ENCODE peak calls at places on chromosome X, in seven cellular contexts. L is pancreas; Q is kidney; V is stomach; B is Karpas-422; S is CD4-positive, alpha-beta memory T cell; A is PC-3. I is an unnamed sample. For H3K4me1, the result is how much of the 10 kb centered on the place peaks cover.

GRCh38 chrX:120260369-120260768 is 9.8 kb downstream of the ZBTB33 start:
- DNase-seq in Q (no peak), B (no peak), S (no peak), V (no peak), L (no peak), A (no peak), I (no peak)

GRCh38 chrX:23422912-23423311 is 88.3 kb downstream of the PTCHD1 start:
- DNase-seq in S (no peak), B (peak), Q (no peak), L (no peak), V (no peak), A (no peak), I (no peak)

GRCh38 chrX:68658530-68658929 is 11.1 kb downstream of the STARD8 start:
- DNase-seq in V (no peak), B (no peak), Q (peak), A (no peak), L (no peak), S (no peak), I (no peak)

GRCh38 chrX:20265221-20265725 is 1.4 kb downstream of the RPS6KA3 start:
- DNase-seq in S (peak), B (peak), L (peak), Q (peak), A (peak), V (peak), I (no peak)

GRCh38 chrX:255923-256331 is 25.3 kb upstream of the PLCXD1 start:
- DNase-seq in A (no peak), B (no peak), S (no peak), L (no peak), V (peak), Q (peak), I (no peak)

GRCh38 chrX:107849747-107850478 is 24.2 kb downstream of the MID2 start:
- DNase-seq in S (no peak), Q (no peak), B (no peak), L (no peak), A (peak), V (no peak), I (no peak)

GRCh38 chrX:72037601-72038000 is 94.1 kb downstream of the RTL5 start:
- DNase-seq in S (no peak), Q (no peak), A (no peak), B (no peak), V (no peak), L (no peak), I (no peak)

GRCh38 chrX:106862972-106863688 is 40.0 kb downstream of the RIPPLY1 start:
- DNase-seq in S (peak), B (peak), V (peak), L (no peak), A (peak), Q (no peak), I (no peak)

GRCh38 chrX:48794340-48794920 is 7.4 kb upstream of the HDAC6 start:
- DNase-seq in L (no peak), S (no peak), V (no peak), Q (peak), B (no peak), A (no peak), I (no peak)

GRCh38 chrX:140767646-140768045 is 58.1 kb downstream of the LINC00632 start:
- DNase-seq in S (no peak), A (peak), V (no peak), Q (no peak), B (no peak), L (no peak), I (no peak)

GRCh38 chrX:148682206-148682605 is 181.8 kb downstream of the AFF2 start:
- DNase-seq in S (no peak), L (no peak), Q (no peak), A (no peak), B (no peak), V (no peak), I (no peak)

GRCh38 chrX:9471571-9471985 is 6.7 kb downstream of the TBL1X start:
- DNase-seq in L (no peak), S (no peak), Q (no peak), A (no peak), V (no peak), B (no peak), I (no peak)

GRCh38 chrX:29478336-29479069 is 736.9 kb upstream of the MAGEB2 start:
- DNase-seq in L (no peak), S (no peak), V (peak), A (peak), Q (no peak), B (peak), I (no peak)

GRCh38 chrX:2589186-2590020 is 88.6 kb upstream of the DHRSX start:
- DNase-seq in V (no peak), A (peak), L (no peak), B (no peak), Q (no peak), S (no peak), I (no peak)

GRCh38 chrX:39816871-39817731 is 280.7 kb downstream of the BCOR start:
- DNase-seq in S (no peak), Q (no peak), B (no peak), V (no peak), L (no peak), A (no peak), I (no peak)

GRCh38 chrX:141176586-141177451 is at the start of gene LDOC1:
- DNase-seq in A (peak), S (peak), B (no peak), Q (peak), V (peak), L (peak), I (no peak)

GRCh38 chrX:29662101-29662500 is 553.3 kb upstream of the MAGEB2 start:
- DNase-seq in A (peak), L (no peak), Q (no peak), B (no peak), S (no peak), V (no peak), I (no peak)

GRCh38 chrX:68945603-68946228 is 116.9 kb downstream of the EFNB1 start:
- DNase-seq in L (no peak), Q (no peak), V (no peak), A (peak), S (no peak), B (peak), I (no peak)

GRCh38 chrX:115892056-115892708 is 278.4 kb upstream of the AGTR2 start:
- DNase-seq in A (peak), B (no peak), S (no peak), V (no peak), L (no peak), Q (no peak), I (no peak)

GRCh38 chrX:63658920-63659319 is 126.1 kb downstream of the ARHGEF9 start:
- DNase-seq in A (no peak), Q (no peak), S (no peak), V (no peak), B (no peak), L (no peak), I (no peak)

DNA sequence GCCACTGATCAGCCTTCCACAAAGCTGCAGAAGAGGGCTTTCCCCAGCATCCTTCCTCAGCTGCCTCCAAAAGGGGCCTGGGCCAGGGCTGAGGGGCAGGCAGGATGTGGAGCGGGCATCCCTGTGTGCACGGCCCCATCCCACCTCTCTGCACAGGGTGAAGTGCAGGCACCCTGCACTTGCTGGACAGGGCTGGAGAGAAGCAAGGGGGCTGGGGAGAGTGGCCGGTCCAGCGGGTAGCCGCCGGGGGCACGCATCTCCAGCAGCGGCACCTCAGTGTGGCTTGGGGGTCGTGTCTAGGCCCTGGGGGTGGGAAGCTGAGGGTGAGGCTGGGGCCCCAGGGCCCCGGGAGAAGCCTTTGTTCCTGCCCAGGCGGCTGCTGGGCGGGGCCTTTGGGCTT is 3.0 kb downstream of the AVPR2 start:
- DNase-seq in L (no peak), Q (peak), S (no peak), B (no peak), V (no peak), A (no peak), I (no peak)
- H3K4me1 ChIP-seq in L (under half), Q (under half), S (under half), B (under half), V (under half), A (under half), I (under half)

GRCh38 chrX:53087378-53087777 is 5.2 kb downstream of the TSPYL2 start:
- DNase-seq in B (no peak), L (no peak), S (no peak), V (no peak), Q (no peak), A (no peak), I (no peak)

GRCh38 chrX:53085661-53086229 is 3.6 kb downstream of the TSPYL2 start:
- DNase-seq in B (no peak), Q (no peak), L (no peak), V (no peak), S (peak), A (no peak), I (no peak)

GRCh38 chrX:53088136-53088974 is 5.6 kb upstream of the KANTR start:
- DNase-seq in L (peak), Q (peak), V (peak), B (peak), S (peak), A (peak), I (no peak)

GRCh38 chrX:53084863-53085262 is 2.7 kb downstream of the TSPYL2 start:
- DNase-seq in Q (no peak), L (no peak), S (no peak), B (no peak), A (no peak), V (no peak), I (no peak)

DNA sequence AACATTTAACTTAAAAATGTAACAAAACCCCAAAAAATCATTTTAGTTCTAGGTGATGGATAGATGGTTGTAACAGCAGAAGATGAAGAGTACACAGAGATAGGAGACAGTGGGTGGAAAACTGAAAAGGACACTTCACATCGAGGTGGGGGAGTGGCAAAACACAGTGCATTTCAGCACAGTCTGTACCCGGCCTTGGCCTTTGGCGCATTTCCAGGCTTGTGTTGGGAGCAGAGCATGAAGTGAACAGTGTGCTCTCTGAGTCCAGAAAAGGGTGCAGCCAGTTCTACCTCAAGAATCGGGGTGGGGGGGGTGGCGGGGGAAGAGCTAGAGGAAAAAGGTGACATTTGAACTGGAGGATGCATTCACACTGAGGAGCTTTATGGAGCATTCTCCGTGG is 4.3 kb downstream of the TSPYL2 start:
- DNase-seq in B (no peak), A (no peak), L (peak), V (peak), Q (peak), S (no peak), I (no peak)
- H3K4me3 ChIP-seq in B (no peak), A (no peak), L (no peak), V (peak), Q (no peak), S (no peak), I (no peak)

GRCh38 chrX:27863813-27864212 is 56.0 kb downstream of the MAGEB10 start:
- DNase-seq in A (no peak), L (no peak), S (no peak), V (no peak), Q (no peak), B (no peak), I (no peak)
- H3K4me1 ChIP-seq in A (under half), L (under half), S (under half), V (under half), Q (under half), B (under half), I (under half)

GRCh38 chrX:152641256-152641875 is 3.7 kb downstream of the GABRQ start:
- DNase-seq in A (no peak), B (peak), Q (no peak), S (no peak), V (no peak), L (no peak), I (no peak)
- H3K4me3 ChIP-seq in A (no peak), B (no peak), Q (no peak), S (no peak), V (no peak), L (no peak), I (no peak)

I was measured in esophagus squamous epithelium.